ENCODE peak calls at places on chromosomes 7 and 10, in seven cellular contexts. G, D, A, R, X, F and M are unnamed samples.

GRCh38 chr7:112981966-112982365 is 104.7 kb downstream of the GPR85 start:
- DNase-seq in X (no peak), F (no peak), A (no peak), G (no peak), D (no peak), R (no peak), M (no peak)

GRCh38 chr10:79431422-79431821 is 14.0 kb downstream of the ZCCHC24 start:
- DNase-seq in A (no peak), R (no peak), D (no peak), G (no peak), X (no peak), F (no peak), M (no peak)

GRCh38 chr10:127715782-127716378 is 21.1 kb upstream of the FOXI2 start:
- DNase-seq in R (peak), X (no peak), F (no peak), G (no peak), D (peak), A (peak), M (peak)

GRCh38 chr7:26667514-26668133 is 196.8 kb downstream of the SKAP2 start:
- DNase-seq in X (no peak), D (peak), G (peak), R (peak), A (peak), F (peak), M (peak)

GRCh38 chr7:3650844-3651243 is 349.8 kb downstream of the SDK1 start:
- DNase-seq in G (no peak), D (no peak), A (no peak), X (no peak), R (no peak), F (no peak), M (no peak)

GRCh38 chr10:22437620-22438588 is 92.6 kb downstream of the SPAG6 start:
- DNase-seq in F (no peak), G (no peak), X (no peak), D (peak), A (no peak), R (peak), M (no peak)

GRCh38 chr10:47020491-47020890 is 109.3 kb downstream of the PTPN20 start:
- DNase-seq in F (peak), R (no peak), G (no peak), D (no peak), A (no peak), X (no peak), M (no peak)

GRCh38 chr10:77724820-77725219 is 87.2 kb upstream of the KCNMA1 start:
- DNase-seq in R (no peak), A (no peak), X (no peak), D (no peak), F (no peak), G (no peak), M (no peak)

GRCh38 chr7:11474902-11475585 is 357.0 kb downstream of the THSD7A start:
- DNase-seq in X (no peak), A (no peak), D (no peak), F (no peak), G (no peak), R (no peak), M (peak)

GRCh38 chr10:69232252-69232651 is 12.1 kb downstream of the HKDC1 start:
- DNase-seq in R (no peak), D (no peak), X (no peak), A (peak), F (no peak), G (no peak), M (no peak)

GRCh38 chr7:149783386-149784250 is 10.2 kb upstream of the ZNF467 start:
- DNase-seq in G (no peak), X (no peak), R (no peak), F (no peak), A (no peak), D (no peak), M (no peak)

GRCh38 chr7:151428393-151429231 is 11.3 kb downstream of the CRYGN start:
- DNase-seq in A (no peak), D (peak), R (peak), X (peak), F (no peak), G (no peak), M (no peak)

GRCh38 chr10:99681553-99681952 is 22.2 kb downstream of the ENTPD7 start:
- DNase-seq in R (no peak), A (no peak), F (no peak), G (no peak), X (no peak), D (no peak), M (no peak)

GRCh38 chr7:109246330-109247077 is 676.8 kb downstream of the DNAJB9 start:
- DNase-seq in F (no peak), D (no peak), X (no peak), G (no peak), R (no peak), A (peak), M (no peak)

GRCh38 chr10:68516766-68517165 is 10.6 kb downstream of the SLC25A16 start:
- DNase-seq in G (no peak), R (no peak), A (no peak), F (no peak), X (no peak), D (peak), M (peak)

GRCh38 chr7:154868901-154869300 is 134.0 kb downstream of the PAXIP1 start:
- DNase-seq in D (peak), A (no peak), F (peak), R (no peak), G (no peak), X (no peak), M (no peak)

GRCh38 chr7:87330942-87331341 is 14.5 kb upstream of the CROT start:
- DNase-seq in X (no peak), A (no peak), R (no peak), F (peak), G (no peak), D (no peak), M (no peak)

GRCh38 chr7:4080954-4081353 is 601.1 kb upstream of the FOXK1 start:
- DNase-seq in R (no peak), X (peak), D (no peak), F (no peak), A (no peak), G (no peak), M (no peak)

GRCh38 chr7:85074992-85075391 is 111.9 kb downstream of the SEMA3D start:
- DNase-seq in G (no peak), D (no peak), A (no peak), X (no peak), R (no peak), F (no peak), M (no peak)

GRCh38 chr10:35236739-35237138 is 99.6 kb upstream of the CCNY start:
- DNase-seq in A (no peak), D (no peak), G (no peak), R (peak), F (peak), X (no peak), M (no peak)

GRCh38 chr7:129569811-129570215 is 41.7 kb upstream of the NRF1 start:
- DNase-seq in A (peak), X (no peak), D (no peak), G (no peak), R (peak), F (no peak), M (no peak)

GRCh38 chr10:74314166-74314565 is 163.1 kb downstream of the ADK start:
- DNase-seq in R (no peak), X (no peak), A (no peak), G (no peak), F (no peak), D (no peak), M (no peak)

GRCh38 chr10:132939957-132940790 is 2.2 kb downstream of the CFAP46 start:
- DNase-seq in R (no peak), X (peak), A (no peak), F (peak), G (no peak), D (peak), M (peak)

GRCh38 chr7:88111136-88111748 is 108.6 kb downstream of the SRI start:
- DNase-seq in F (peak), R (peak), A (peak), D (peak), X (no peak), G (no peak), M (peak)

GRCh38 chr7:117219485-117219884 is 103.4 kb downstream of the WNT2 start:
- DNase-seq in R (no peak), D (no peak), A (no peak), G (no peak), X (no peak), F (no peak), M (no peak)

GRCh38 chr7:121288894-121289293 is 39.9 kb upstream of the WNT16 start:
- DNase-seq in X (no peak), D (no peak), A (peak), F (no peak), R (no peak), G (no peak), M (no peak)

GRCh38 chr7:151684408-151685175 is 164.9 kb upstream of the RHEB start:
- DNase-seq in R (no peak), X (no peak), G (no peak), A (no peak), D (no peak), F (no peak), M (no peak)

GRCh38 chr7:35967366-35968139 is 166.7 kb downstream of the SEPTIN7 start:
- DNase-seq in D (peak), R (no peak), A (no peak), G (no peak), F (no peak), X (peak), M (no peak)

GRCh38 chr10:82953909-82954308 is 1078.9 kb downstream of the NRG3 start:
- DNase-seq in X (no peak), F (no peak), G (no peak), R (no peak), D (no peak), A (no peak), M (no peak)
- TF ChIP-seq JUND in X (no peak), F (no peak), G (no peak), R (no peak), D (no peak), A (no peak), M (no peak)

GRCh38 chr7:104805449-104806317 is 208.3 kb upstream of the KMT2E start:
- DNase-seq in R (no peak), G (no peak), D (no peak), X (no peak), A (no peak), F (no peak), M (no peak)

GRCh38 chr7:104801022-104801421 is 213.0 kb upstream of the KMT2E start:
- DNase-seq in F (no peak), D (no peak), R (no peak), X (no peak), A (no peak), G (no peak), M (no peak)

GRCh38 chr7:104804696-104805095 is 209.3 kb upstream of the KMT2E start:
- DNase-seq in F (no peak), D (no peak), R (no peak), X (no peak), G (no peak), A (no peak), M (no peak)

GRCh38 chr7:104800307-104800706 is 213.7 kb upstream of the KMT2E start:
- DNase-seq in A (no peak), G (no peak), D (no peak), R (no peak), F (no peak), X (no peak), M (no peak)

GRCh38 chr7:104803931-104804330 is 210.1 kb upstream of the KMT2E start:
- DNase-seq in D (no peak), R (no peak), G (no peak), A (no peak), F (no peak), X (no peak), M (no peak)
- TF ChIP-seq JUND in D (no peak), R (no peak), G (no peak), A (no peak), F (no peak), X (no peak), M (no peak)

DNA sequence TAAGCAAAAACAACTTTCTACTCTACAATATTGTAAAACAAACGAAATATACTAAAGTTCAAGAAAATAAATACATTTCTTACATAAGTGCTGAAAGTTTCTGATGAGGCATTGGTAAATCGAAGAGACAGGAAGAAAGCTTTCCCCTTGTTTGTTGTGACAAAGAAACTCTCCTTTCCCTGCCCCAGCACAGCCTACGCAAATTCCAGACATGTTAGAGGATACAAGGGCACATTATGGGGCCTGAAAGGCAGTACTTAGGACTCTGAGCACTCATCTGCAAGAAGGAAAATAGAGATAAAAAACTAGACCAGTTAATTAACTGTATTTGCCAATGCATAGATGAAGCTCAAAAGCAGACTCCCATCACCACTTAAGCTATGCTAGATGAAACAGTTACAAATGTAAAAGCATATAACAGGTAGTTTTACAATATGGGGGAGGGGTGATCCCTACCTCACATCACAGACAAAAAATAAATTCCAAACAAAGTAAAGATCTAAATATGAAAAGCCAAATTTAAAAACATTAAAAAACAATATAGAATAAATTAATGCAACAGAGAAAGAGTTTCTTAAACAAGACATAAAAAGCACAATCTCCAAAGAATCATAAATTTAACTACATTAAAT is 21.8 kb downstream of the ARHGAP19 start:
- DNase-seq in D (no peak), R (peak), G (no peak), X (no peak), A (no peak), F (no peak), M (no peak)
- TF ChIP-seq JUND in D (no peak), R (no peak), G (no peak), X (no peak), A (no peak), F (no peak), M (no peak)

DNA sequence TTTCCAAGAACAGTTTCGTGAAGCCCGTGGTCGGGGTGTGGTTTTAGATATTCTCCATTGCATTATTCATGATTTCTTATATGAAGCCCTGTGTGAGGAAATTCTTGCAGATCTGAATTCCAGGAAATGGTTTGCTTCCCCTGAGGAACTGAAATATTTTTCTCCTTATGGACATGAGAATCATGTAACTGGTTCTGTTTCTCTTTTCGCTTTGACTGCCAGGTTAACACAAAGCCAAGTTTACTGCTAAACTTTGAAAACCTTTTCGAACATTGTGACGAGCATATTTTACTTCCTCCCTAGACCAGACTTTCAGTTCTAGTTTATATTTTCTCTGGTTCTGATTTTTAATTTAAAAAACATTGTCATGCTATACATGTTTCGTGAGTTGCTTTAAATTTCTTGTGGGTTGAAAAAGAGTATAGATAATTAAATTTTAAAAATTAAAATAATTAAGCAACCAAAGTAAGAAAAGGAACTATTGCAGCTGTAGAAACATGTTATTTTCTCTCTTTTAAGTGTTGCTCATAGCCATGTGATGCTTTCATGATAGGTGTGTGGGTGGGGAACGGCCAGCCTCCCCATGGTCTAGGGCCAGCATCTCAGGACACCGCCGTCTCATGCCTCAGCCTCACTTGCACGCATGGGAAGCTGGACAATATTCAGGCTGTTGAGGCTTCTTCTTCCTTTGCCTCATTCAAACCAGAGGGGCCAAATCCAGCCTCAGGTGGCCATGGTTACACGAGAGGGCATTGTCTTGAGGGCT is 97.1 kb downstream of the CREB5 start:
- DNase-seq in R (no peak), G (peak), F (no peak), X (no peak), D (no peak), A (no peak), M (no peak)
- TF ChIP-seq JUND in R (no peak), G (no peak), F (no peak), X (no peak), D (no peak), A (no peak), M (no peak)

DNA sequence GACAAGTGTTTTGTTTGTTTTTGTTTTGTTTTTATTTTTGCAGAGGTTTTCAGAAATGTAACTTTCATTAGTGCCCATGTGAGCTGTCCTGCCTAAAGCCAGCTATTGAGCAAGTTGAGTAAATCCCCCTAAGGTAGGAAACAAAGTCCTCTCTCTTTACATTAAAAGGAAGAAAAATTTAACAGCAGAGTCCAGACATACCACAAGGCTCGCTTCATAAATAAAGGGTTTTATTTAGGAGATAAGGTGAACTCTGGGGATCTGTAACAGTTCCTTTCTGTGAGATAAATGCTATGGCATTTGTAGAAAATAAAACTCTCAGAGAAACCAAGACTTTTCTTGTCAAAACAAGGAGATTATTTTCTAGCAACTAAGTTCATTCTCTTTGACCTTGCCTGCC is 32.3 kb upstream of the LYZL1 start:
- DNase-seq in R (no peak), D (no peak), F (no peak), X (no peak), G (no peak), A (no peak), M (no peak)
- TF ChIP-seq JUND in R (no peak), D (no peak), F (no peak), X (no peak), G (no peak), A (no peak), M (no peak)

GRCh38 chr10:93965911-93966310 is 27.8 kb upstream of the PLCE1 start:
- DNase-seq in D (no peak), R (no peak), G (no peak), X (no peak), F (no peak), A (no peak), M (no peak)

GRCh38 chr10:93967756-93968155 is 26.0 kb upstream of the PLCE1 start:
- DNase-seq in R (no peak), F (no peak), A (no peak), G (no peak), X (no peak), D (no peak), M (no peak)

GRCh38 chr10:93963434-93963833 is 30.3 kb upstream of the PLCE1 start:
- DNase-seq in G (no peak), D (peak), A (no peak), X (no peak), F (no peak), R (no peak), M (no peak)

GRCh38 chr10:93973748-93974445 is 19.8 kb upstream of the PLCE1 start:
- DNase-seq in G (no peak), X (no peak), R (no peak), A (no peak), D (no peak), F (no peak), M (no peak)

DNA sequence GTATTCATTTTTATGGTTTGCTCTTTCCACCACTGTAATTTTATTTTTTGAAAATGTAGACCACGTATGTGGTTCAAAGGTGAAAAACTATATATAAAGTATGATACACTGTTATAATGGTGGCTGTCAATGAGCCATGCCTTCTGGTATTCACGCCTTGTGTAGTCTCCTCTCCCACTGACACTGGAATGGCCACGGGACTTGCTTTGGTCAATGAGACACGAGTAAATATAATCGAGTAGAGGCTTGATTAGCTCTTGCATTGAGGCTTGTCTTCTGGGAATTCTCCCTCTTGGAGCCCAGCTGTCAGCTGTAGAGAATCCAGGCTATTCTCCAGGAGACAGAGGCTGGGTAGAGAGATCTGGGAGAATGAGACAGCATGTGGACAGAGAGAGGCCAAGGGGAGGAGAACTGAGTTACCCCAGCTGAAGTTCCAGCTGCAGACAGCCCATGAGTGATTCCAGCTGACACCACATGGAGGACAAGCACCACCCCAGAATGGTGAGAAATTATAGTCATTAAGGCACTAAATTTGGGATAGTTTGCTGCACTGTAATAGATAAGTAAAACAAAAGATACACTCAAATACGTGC is 25.2 kb upstream of the PLCE1 start:
- DNase-seq in X (no peak), D (no peak), R (no peak), A (no peak), G (no peak), F (no peak), M (no peak)
- TF ChIP-seq JUND in X (no peak), D (no peak), R (no peak), A (no peak), G (no peak), F (no peak), M (no peak)